ENCODE peak calls at places on chromosomes 13 and 19, in five cellular contexts. J, A, S, N and H are unnamed samples.

GRCh38 chr13:78700121-78700910 is 41.4 kb upstream of the OBI1 start:
- DNase-seq in J (no peak), N (no peak), S (no peak), A (no peak), H (no peak)

GRCh38 chr19:39544201-39544903 is 4.4 kb upstream of the EID2 start:
- DNase-seq in S (no peak), N (no peak), A (no peak), J (no peak), H (no peak)

GRCh38 chr19:4061178-4061682 is 5.5 kb downstream of the ZBTB7A start:
- DNase-seq in S (no peak), N (peak), J (peak), A (no peak), H (peak)

GRCh38 chr19:1210227-1210538 is 4.6 kb downstream of the STK11 start:
- DNase-seq in S (no peak), J (no peak), A (no peak), N (no peak), H (no peak)

GRCh38 chr13:80048030-80048429 is 292.9 kb downstream of the SPRY2 start:
- DNase-seq in J (no peak), N (no peak), A (no peak), S (no peak), H (no peak)

GRCh38 chr13:32804673-32805260 is 211.5 kb upstream of the KL start:
- DNase-seq in N (no peak), J (no peak), A (no peak), S (no peak), H (no peak)

GRCh38 chr19:18135712-18136584 is 17.0 kb upstream of the PIK3R2 start:
- DNase-seq in J (no peak), N (no peak), A (no peak), S (no peak), H (no peak)

GRCh38 chr19:35272954-35273649 is 4.3 kb downstream of the USF2 start:
- DNase-seq in S (no peak), J (no peak), N (peak), A (no peak), H (peak)

GRCh38 chr19:33005440-33005839 is 33.4 kb downstream of the FAAP24 start:
- DNase-seq in N (no peak), A (no peak), J (no peak), S (no peak), H (no peak)

GRCh38 chr19:48292798-48293197 is 22.9 kb downstream of the ZNF114 start:
- DNase-seq in J (no peak), S (no peak), A (no peak), N (no peak), H (no peak)

GRCh38 chr13:113447596-113447995 is 5.7 kb downstream of the ADPRHL1 start:
- DNase-seq in J (no peak), S (no peak), N (no peak), A (no peak), H (no peak)

DNA sequence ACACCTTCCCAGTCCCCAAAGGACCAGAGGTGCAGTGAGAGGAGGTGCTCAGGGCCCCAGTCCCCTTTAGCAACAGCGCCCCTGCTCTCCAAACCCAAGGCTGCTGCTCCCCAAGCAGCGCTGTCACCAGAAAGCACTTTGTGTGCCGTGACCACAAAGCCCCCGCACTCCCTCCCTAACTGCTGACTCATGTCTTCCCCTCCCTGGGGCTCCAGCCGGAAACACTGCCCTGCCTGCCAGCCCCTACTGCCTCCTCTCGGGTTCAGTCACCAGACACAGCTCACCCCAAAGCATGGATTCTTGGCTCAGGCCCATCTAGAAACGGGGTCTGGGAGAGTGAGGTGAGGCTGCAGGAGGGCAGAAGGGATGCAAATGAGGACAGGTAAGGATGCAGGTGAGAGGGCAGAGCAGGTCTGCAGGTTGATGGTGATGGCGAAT is 4.9 kb upstream of the TNFSF14 start:
- DNase-seq in J (no peak), N (peak), A (peak), S (peak), H (peak)
- TF ChIP-seq EP300 in J (no peak), N (no peak), A (no peak), S (no peak), H (no peak)

GRCh38 chr19:53868091-53868891 is 608 bp downstream of the MYADM start:
- DNase-seq in A (no peak), J (peak), N (no peak), S (peak), H (peak)

GRCh38 chr19:53865523-53865917 is 2.2 kb upstream of the MYADM start:
- DNase-seq in N (no peak), A (no peak), J (no peak), S (peak), H (no peak)

GRCh38 chr19:53868892-53869804 is 1.5 kb downstream of the MYADM start:
- DNase-seq in A (peak), J (peak), N (peak), S (peak), H (peak)

GRCh38 chr19:53865918-53866696 is 1.6 kb upstream of the MYADM start:
- DNase-seq in N (no peak), J (peak), A (no peak), S (peak), H (peak)

DNA sequence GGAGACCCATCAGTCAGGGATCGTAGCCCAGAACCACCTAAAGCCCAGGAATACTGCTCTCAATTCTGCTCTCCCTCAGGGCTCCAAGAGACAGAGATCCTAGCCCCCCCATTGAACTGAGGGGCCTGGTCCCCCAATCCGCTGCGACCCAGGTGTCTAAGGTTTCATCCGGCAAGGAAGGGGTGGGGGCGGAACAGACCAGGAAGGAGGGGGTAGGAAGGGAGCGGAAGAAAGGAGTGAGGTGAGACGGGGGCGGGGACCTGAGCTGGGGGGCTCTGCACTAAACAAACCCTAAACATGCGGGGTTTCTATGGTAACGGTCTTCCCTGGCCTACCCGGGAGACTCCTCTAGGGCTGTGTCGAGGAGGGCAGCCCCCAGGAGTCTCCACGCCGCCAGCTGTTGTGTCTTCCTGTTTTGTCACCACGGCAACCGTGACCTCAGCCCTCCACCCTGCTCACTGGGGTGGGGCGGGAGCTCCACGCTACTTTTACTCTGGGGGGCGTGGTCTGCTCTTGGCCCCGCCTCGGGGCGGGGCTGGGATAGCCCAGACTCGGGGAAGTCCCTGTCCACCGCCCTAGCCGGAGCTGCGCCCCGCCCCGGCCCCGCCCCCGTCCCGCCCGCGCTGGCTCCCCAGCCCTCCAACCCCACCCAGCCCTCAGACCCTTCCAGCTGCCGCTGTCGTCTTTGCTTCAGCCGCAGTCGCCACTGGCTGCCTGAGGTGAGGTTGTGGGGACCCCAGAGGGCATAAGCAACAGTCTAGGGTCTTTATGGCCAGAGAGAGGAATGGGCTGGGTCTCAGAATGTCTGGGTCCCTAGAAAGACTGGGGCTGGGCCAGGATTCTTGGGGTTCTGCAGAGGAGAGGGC is at the start of gene MYADM:
- DNase-seq in J (peak), A (peak), N (peak), S (peak), H (peak)
- TF ChIP-seq EP300 in J (no peak), A (no peak), N (peak), S (peak), H (peak)

DNA sequence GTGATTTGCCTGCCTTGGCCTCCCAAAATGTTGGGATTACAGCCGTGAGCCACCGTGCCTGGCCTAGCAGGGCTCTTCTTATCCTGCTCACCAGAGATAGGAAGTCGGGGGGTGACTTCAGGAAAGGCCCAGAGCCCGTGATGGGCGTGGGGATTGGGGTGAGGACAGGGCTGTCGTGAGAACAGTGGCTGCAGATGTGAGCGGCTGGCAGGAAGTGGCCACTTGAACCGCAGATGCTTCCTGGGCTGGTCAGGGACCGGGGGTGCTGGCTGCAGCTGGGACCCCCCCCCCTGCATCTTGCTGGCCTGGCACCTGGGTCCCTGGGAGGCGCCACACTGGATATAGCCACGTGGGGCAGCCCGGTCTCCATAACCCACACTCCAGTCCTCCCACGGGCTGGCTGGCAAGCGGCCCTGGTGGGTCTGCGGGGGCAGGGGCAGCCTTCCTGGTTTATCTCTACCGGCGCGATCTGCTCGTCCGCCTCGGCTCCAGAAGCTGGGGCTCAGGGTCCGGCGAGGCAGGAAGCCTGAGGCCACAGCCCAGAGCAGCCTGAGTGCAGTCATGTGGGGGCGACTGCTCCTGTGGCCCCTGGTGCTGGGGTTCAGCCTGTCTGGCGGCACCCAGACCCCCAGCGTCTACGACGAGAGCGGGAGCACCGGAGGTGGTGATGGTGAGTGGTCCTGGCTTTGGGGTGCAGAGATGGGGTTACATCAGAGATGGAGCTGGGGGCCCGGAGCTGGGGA is at the start of gene F2RL3:
- DNase-seq in N (no peak), J (no peak), A (no peak), S (no peak), H (peak)
- TF ChIP-seq EP300 in N (no peak), J (no peak), A (no peak), S (no peak), H (no peak)

DNA sequence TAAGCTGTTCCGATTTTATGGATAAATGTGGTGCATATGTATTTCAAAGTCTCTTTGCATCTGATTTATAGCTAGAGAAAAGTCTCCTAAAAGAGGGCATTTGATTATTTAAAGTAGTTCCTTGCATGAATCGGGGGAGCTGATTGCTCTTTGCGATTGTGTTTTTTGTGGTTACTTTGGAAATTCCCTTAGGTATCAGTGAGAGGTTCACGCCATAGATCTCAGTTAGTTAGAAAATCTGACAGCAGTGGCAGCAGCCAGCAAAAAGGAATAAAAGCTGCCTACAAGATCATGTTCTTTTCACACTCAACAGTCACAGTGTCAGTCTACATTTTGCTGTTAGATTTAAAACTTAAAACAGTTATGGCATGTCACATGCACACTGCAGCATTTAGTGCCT is 436.5 kb upstream of the PCDH20 start:
- DNase-seq in J (no peak), N (no peak), S (no peak), A (no peak), H (no peak)
- TF ChIP-seq EP300 in J (no peak), N (no peak), S (no peak), A (no peak), H (no peak)

GRCh38 chr13:30363725-30364124 is 56.4 kb upstream of the KATNAL1 start:
- DNase-seq in A (no peak), S (no peak), N (no peak), J (no peak), H (no peak)
- TF ChIP-seq EP300 in A (no peak), S (no peak), N (no peak), J (no peak), H (no peak)